ENCODE peak calls at places on chromosomes 4 and X, in seven cellular contexts. K, M, Y, A, Z, I and P are unnamed samples.
A peak's percentile ranks its signal among the peaks of the same experiment; 100 is the strongest.

GRCh38 chr4:87557348-87557747 is 28.2 kb upstream of the SPARCL1 start:
- DNase-seq in A (no peak), M (no peak), Y (no peak), I (no peak), K (no peak), Z (no peak), P (no peak)

GRCh38 chrX:67353651-67354370 is 190.0 kb upstream of the AR start:
- DNase-seq in K (no peak), Y (no peak), Z (no peak), I (no peak), A (no peak), M (no peak), P (no peak)

GRCh38 chr4:163165217-163166017 is 1.3 kb downstream of the NAF1 start:
- DNase-seq in I (no peak), A (no peak), K (no peak), Y (no peak), Z (no peak), M (no peak), P (no peak)

GRCh38 chr4:155249036-155249566 is 40.7 kb downstream of the NPY2R start:
- DNase-seq in A (no peak), M (no peak), I (no peak), K (no peak), Z (no peak), Y (no peak), P (no peak)

GRCh38 chrX:134780908-134781307 is 122.6 kb upstream of the PLAC1 start:
- DNase-seq in K (no peak), Z (no peak), A (no peak), M (peak; percentile 42), Y (no peak), I (no peak), P (no peak)

GRCh38 chr4:81607947-81608346 is 136.2 kb upstream of the RASGEF1B start:
- DNase-seq in K (no peak), A (no peak), Y (no peak), M (no peak), Z (no peak), I (no peak), P (no peak)

GRCh38 chr4:55363618-55364420 is 17.8 kb downstream of the SRD5A3 start:
- DNase-seq in Y (no peak), I (no peak), K (no peak), M (no peak), Z (no peak), A (no peak), P (no peak)

GRCh38 chr4:123398803-123399637 is 2.4 kb downstream of the SPRY1 start:
- DNase-seq in Z (no peak), I (peak; percentile 63), Y (peak; percentile 65), M (peak; percentile 82), K (peak; percentile 62), A (peak; percentile 64), P (peak; percentile 87)

GRCh38 chr4:21948347-21949072 is at the start of gene KCNIP4:
- DNase-seq in M (peak; percentile 23), Y (no peak), A (no peak), I (peak; percentile 69), K (no peak), Z (no peak), P (peak; percentile 51)

GRCh38 chrX:16666541-16666940 is 16.6 kb downstream of the S100G start:
- DNase-seq in I (no peak), Y (no peak), K (no peak), Z (no peak), A (no peak), M (no peak), P (no peak)

GRCh38 chrX:69065451-69065850 is 99.8 kb downstream of the PJA1 start:
- DNase-seq in I (no peak), Z (no peak), K (peak; percentile 41), A (no peak), Y (peak; percentile 4), M (no peak), P (no peak)

GRCh38 chr4:143346208-143346607 is 9.5 kb downstream of the GAB1 start:
- DNase-seq in I (peak; percentile 55), Z (peak; percentile 78), M (no peak), A (peak; percentile 48), Y (peak; percentile 75), K (no peak), P (no peak)

GRCh38 chr4:22573198-22573597 is 57.3 kb upstream of the ADGRA3 start:
- DNase-seq in A (peak; percentile 39), M (peak; percentile 71), K (no peak), Z (no peak), I (no peak), Y (peak; percentile 31), P (peak; percentile 64)

GRCh38 chrX:110086162-110086915 is 83.4 kb downstream of the TMEM164 start:
- DNase-seq in M (no peak), Y (no peak), A (no peak), Z (no peak), K (no peak), I (no peak), P (no peak)

GRCh38 chr4:47526281-47526680 is 41.2 kb downstream of the ATP10D start:
- DNase-seq in M (no peak), K (no peak), Z (no peak), A (no peak), Y (no peak), I (no peak), P (no peak)

GRCh38 chr4:136121431-136121830 is 1410.9 kb downstream of the PCDH18 start:
- DNase-seq in M (no peak), A (no peak), I (no peak), Z (no peak), K (no peak), Y (no peak), P (no peak)

GRCh38 chr4:141248029-141248428 is 27.3 kb downstream of the ZNF330 start:
- DNase-seq in K (no peak), M (no peak), I (no peak), Z (no peak), A (peak; percentile 43), Y (peak; percentile 69), P (peak; percentile 73)

GRCh38 chr4:106818764-106819163 is 217.3 kb downstream of the DKK2 start:
- DNase-seq in M (no peak), Z (no peak), K (no peak), Y (no peak), I (no peak), A (no peak), P (no peak)

GRCh38 chr4:87745058-87745842 is 54.1 kb upstream of the IBSP start:
- DNase-seq in A (no peak), M (no peak), I (no peak), Y (no peak), Z (no peak), K (no peak), P (no peak)

GRCh38 chr4:56049428-56050212 is 100.9 kb downstream of the CEP135 start:
- DNase-seq in Y (peak; percentile 20), Z (no peak), I (peak; percentile 80), A (no peak), K (no peak), M (peak; percentile 57), P (peak; percentile 64)

GRCh38 chr4:92381640-92382039 is 77.9 kb downstream of the GRID2 start:
- DNase-seq in A (no peak), I (no peak), K (no peak), M (no peak), Y (no peak), Z (no peak), P (no peak)

GRCh38 chr4:165684177-165684870 is 188.7 kb upstream of the TLL1 start:
- DNase-seq in Z (no peak), M (no peak), I (no peak), Y (no peak), A (no peak), K (no peak), P (no peak)

GRCh38 chr4:146641762-146642161 is 3.1 kb downstream of the POU4F2 start:
- DNase-seq in Z (no peak), I (no peak), K (no peak), Y (no peak), A (no peak), M (no peak), P (no peak)

DNA sequence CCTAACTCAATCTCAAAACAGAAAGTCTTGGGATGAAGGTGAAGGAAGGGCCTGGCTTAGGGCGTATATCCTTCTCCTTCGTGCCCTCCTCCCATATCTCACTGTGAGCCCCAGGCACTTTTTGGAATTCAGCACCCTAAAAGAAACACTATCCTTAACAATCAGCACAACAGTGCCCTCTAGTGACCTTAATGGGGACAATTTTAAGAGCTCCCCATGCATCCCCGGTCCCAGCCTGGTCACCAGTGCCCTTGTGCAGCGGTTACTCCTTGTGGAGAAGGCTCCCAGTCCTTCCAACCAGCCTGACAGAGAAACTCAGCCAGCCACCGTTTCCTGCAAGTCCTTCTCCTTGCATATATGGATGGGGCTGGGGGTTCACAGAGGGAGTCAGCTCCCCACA is 4.2 kb downstream of the PAK3 start:
- DNase-seq in Y (no peak), M (no peak), K (no peak), A (no peak), I (peak; percentile 73), Z (no peak), P (no peak)
- TF ChIP-seq CTCF in Y (no peak), M (peak; percentile 5), K (peak; percentile 31), A (peak; percentile 41), I (peak; percentile 66), Z (peak; percentile 49), P (peak; percentile 38)

GRCh38 chr4:77009511-77010120 is 60.1 kb downstream of the SEPTIN11 start:
- DNase-seq in Z (no peak), A (no peak), I (no peak), M (no peak), Y (no peak), K (no peak), P (no peak)
- H3K4me1 ChIP-seq in Z (peaks cover 20% of the 10 kb centered on the region), A (peaks cover 50% of the 10 kb centered on the region), I (peaks cover 58% of the 10 kb centered on the region), M (peaks cover 9% of the 10 kb centered on the region), Y (peaks cover 20% of the 10 kb centered on the region), K (peaks cover 50% of the 10 kb centered on the region), P (peaks cover 22% of the 10 kb centered on the region)

GRCh38 chr4:53527930-53528329 is 63.4 kb downstream of the LNX1 start:
- DNase-seq in Y (no peak), Z (no peak), K (no peak), M (no peak), A (no peak), I (no peak), P (no peak)
- H3K4me3 ChIP-seq in Y (no peak overlapping the region), Z (no peak overlapping the region), K (no peak overlapping the region), M (no peak overlapping the region), A (no peak overlapping the region), I (no peak overlapping the region), P (no peak overlapping the region)

GRCh38 chr4:184389978-184390518 is 84.3 kb downstream of the IRF2 start:
- DNase-seq in M (no peak), A (no peak), I (peak; percentile 81), Z (no peak), K (no peak), Y (no peak), P (no peak)
- TF ChIP-seq CTCF in M (no peak), A (no peak), I (no peak), Z (no peak), K (no peak), Y (no peak), P (no peak)

GRCh38 chr4:118759481-118759880 is 74.3 kb downstream of the METTL14 start:
- DNase-seq in I (no peak), M (no peak), Y (no peak), K (no peak), Z (no peak), A (no peak), P (no peak)
- H3K4me1 ChIP-seq in I (peaks cover 10% of the 10 kb centered on the region), M (peaks cover 61% of the 10 kb centered on the region), Y (no peaks in the 10 kb centered on the region), K (no peaks in the 10 kb centered on the region), Z (no peaks in the 10 kb centered on the region), A (peaks cover 14% of the 10 kb centered on the region), P (peaks cover 15% of the 10 kb centered on the region)

GRCh38 chr4:86089924-86090323 is 269.9 kb downstream of the MAPK10 start:
- DNase-seq in Z (no peak), Y (no peak), I (peak; percentile 15), M (no peak), K (no peak), A (no peak), P (no peak)
- H3K4me3 ChIP-seq in Z (no peak overlapping the region), Y (no peak overlapping the region), I (no peak overlapping the region), M (no peak overlapping the region), K (no peak overlapping the region), A (no peak overlapping the region), P (no peak overlapping the region)

GRCh38 chr4:130336585-130337217 is 1240.7 kb downstream of the C4orf33 start:
- DNase-seq in I (peak; percentile 47), A (no peak), Z (no peak), Y (no peak), M (no peak), K (no peak), P (no peak)
- TF ChIP-seq CTCF in I (peak; percentile 57), A (no peak), Z (peak; percentile 81), Y (no peak), M (no peak), K (no peak), P (peak; percentile 54)